ENCODE peak calls at places on chromosome 1, in ten cellular contexts. V, B, Z, X, Q, T, Y, C, H and D are unnamed samples.

GRCh38 chr1:34147301-34147700 is 17.7 kb downstream of the CSMD2 start:
- DNase-seq in Y (no peak), C (no peak), H (no peak), V (no peak), X (no peak), Q (no peak), B (no peak), T (no peak), Z (no peak), D (no peak)

GRCh38 chr1:241838831-241839365 is 9.1 kb upstream of the EXO1 start:
- DNase-seq in Q (no peak), H (no peak), C (no peak), Y (no peak), T (no peak), V (no peak), X (no peak), B (no peak), Z (no peak), D (no peak)

GRCh38 chr1:248840946-248841345 is 2.9 kb downstream of the ZNF672 start:
- DNase-seq in V (no peak), X (no peak), Q (no peak), C (no peak), Y (no peak), H (no peak), Z (no peak), B (no peak), T (no peak), D (no peak)

GRCh38 chr1:168365719-168366474 is 85.2 kb downstream of the TBX19 start:
- DNase-seq in B (no peak), X (no peak), T (no peak), H (no peak), C (no peak), Q (peak), Y (no peak), V (peak), Z (peak), D (peak)

GRCh38 chr1:234218078-234218477 is 155.2 kb upstream of the COA6 start:
- DNase-seq in H (no peak), X (no peak), Y (no peak), Q (no peak), B (no peak), V (no peak), Z (no peak), T (no peak), C (no peak), D (no peak)

GRCh38 chr1:95097426-95097825 is 19.7 kb upstream of the TLCD4 start:
- DNase-seq in T (no peak), V (no peak), X (no peak), Z (no peak), H (no peak), B (no peak), C (no peak), Y (no peak), Q (no peak), D (no peak)

GRCh38 chr1:230167419-230167852 is 100.4 kb downstream of the GALNT2 start:
- DNase-seq in B (no peak), Q (peak), X (no peak), Z (peak), Y (no peak), H (no peak), C (no peak), V (no peak), T (no peak), D (peak)

GRCh38 chr1:210397252-210397651 is 68.5 kb downstream of the HHAT start:
- DNase-seq in V (no peak), X (no peak), B (no peak), Y (no peak), Z (no peak), T (no peak), H (no peak), C (no peak), Q (no peak), D (no peak)

GRCh38 chr1:54804471-54805132 is 3.5 kb upstream of the TTC22 start:
- DNase-seq in Y (no peak), X (no peak), Q (no peak), C (no peak), V (no peak), T (no peak), Z (no peak), B (no peak), H (no peak), D (no peak)

GRCh38 chr1:198107041-198107440 is 49.8 kb upstream of the NEK7 start:
- DNase-seq in V (no peak), B (no peak), Y (no peak), H (no peak), T (no peak), Z (peak), Q (no peak), C (no peak), X (no peak), D (no peak)

GRCh38 chr1:64497484-64497883 is 27.6 kb downstream of the CACHD1 start:
- DNase-seq in B (no peak), Y (no peak), V (no peak), T (no peak), C (no peak), Z (no peak), Q (no peak), X (no peak), H (no peak), D (no peak)

GRCh38 chr1:65339866-65340483 is 30.6 kb downstream of the DNAJC6 start:
- DNase-seq in B (no peak), C (no peak), X (no peak), Z (peak), V (no peak), Q (peak), Y (no peak), T (no peak), H (no peak), D (no peak)

GRCh38 chr1:162003061-162003824 is 20.4 kb downstream of the OLFML2B start:
- DNase-seq in C (no peak), Y (peak), V (no peak), B (peak), H (no peak), Q (no peak), Z (no peak), X (no peak), T (no peak), D (peak)

GRCh38 chr1:90371106-90371813 is 345.8 kb downstream of the BARHL2 start:
- DNase-seq in X (no peak), Y (no peak), Z (no peak), C (no peak), B (no peak), T (no peak), H (no peak), Q (no peak), V (no peak), D (peak)

GRCh38 chr1:231058416-231059109 is 18.5 kb upstream of the FAM89A start:
- DNase-seq in C (no peak), Q (peak), V (no peak), Y (no peak), Z (peak), X (no peak), T (no peak), B (no peak), H (no peak), D (no peak)

GRCh38 chr1:91596474-91596873 is 95.8 kb downstream of the CDC7 start:
- DNase-seq in H (no peak), T (no peak), Y (no peak), X (no peak), V (no peak), Q (no peak), B (no peak), Z (no peak), C (no peak), D (no peak)

GRCh38 chr1:228664399-228664914 is 70.8 kb upstream of the RHOU start:
- DNase-seq in Y (peak), B (peak), Z (peak), X (peak), Q (peak), V (peak), C (no peak), H (peak), T (peak), D (peak)

GRCh38 chr1:94025383-94026340 is 95.3 kb downstream of the ABCA4 start:
- DNase-seq in B (no peak), T (no peak), H (peak), C (no peak), Y (peak), Q (peak), X (no peak), V (peak), Z (peak), D (peak)

GRCh38 chr1:152035406-152036315 is 1.1 kb downstream of the S100A11 start:
- DNase-seq in Z (peak), H (peak), B (no peak), Y (no peak), Q (no peak), V (peak), T (no peak), C (no peak), X (no peak), D (peak)

GRCh38 chr1:86052948-86053698 is 103.4 kb downstream of the COL24A1 start:
- DNase-seq in V (no peak), Z (no peak), B (no peak), C (no peak), Y (no peak), Q (no peak), X (no peak), H (no peak), T (no peak), D (no peak)

GRCh38 chr1:59446257-59446901 is 149.5 kb downstream of the FGGY start:
- DNase-seq in X (no peak), Y (no peak), Q (no peak), H (no peak), B (peak), C (no peak), V (no peak), Z (no peak), T (no peak), D (no peak)

GRCh38 chr1:32104127-32104526 is 3.7 kb upstream of the KPNA6 start:
- DNase-seq in H (no peak), V (no peak), C (no peak), X (no peak), B (no peak), Q (peak), T (no peak), Z (no peak), Y (no peak), D (no peak)

GRCh38 chr1:61141288-61142044 is 59.1 kb downstream of the NFIA start:
- DNase-seq in Q (peak), H (no peak), T (no peak), Z (peak), Y (no peak), X (no peak), V (no peak), B (no peak), C (no peak), D (peak)

GRCh38 chr1:197362871-197363270 is 94.8 kb downstream of the CRB1 start:
- DNase-seq in Z (no peak), Y (no peak), T (no peak), H (no peak), V (no peak), Q (no peak), C (no peak), B (no peak), X (no peak), D (no peak)

GRCh38 chr1:234845097-234845660 is 235.2 kb upstream of the IRF2BP2 start:
- DNase-seq in T (no peak), Q (no peak), Y (no peak), C (no peak), H (no peak), B (no peak), X (no peak), V (peak), Z (no peak), D (no peak)

GRCh38 chr1:172642970-172643369 is 15.9 kb upstream of the FASLG start:
- DNase-seq in X (no peak), V (peak), C (no peak), Y (no peak), Z (peak), Q (peak), T (no peak), H (no peak), B (no peak), D (no peak)

GRCh38 chr1:106502659-106503058 is 553.8 kb upstream of the PRMT6 start:
- DNase-seq in Q (no peak), B (no peak), V (no peak), X (no peak), Z (no peak), C (no peak), T (no peak), H (no peak), Y (no peak), D (no peak)

GRCh38 chr1:114103992-114104391 is 49.7 kb downstream of the SYT6 start:
- DNase-seq in Z (no peak), C (no peak), B (no peak), T (no peak), X (no peak), H (no peak), Q (no peak), Y (no peak), V (no peak), D (peak)

DNA sequence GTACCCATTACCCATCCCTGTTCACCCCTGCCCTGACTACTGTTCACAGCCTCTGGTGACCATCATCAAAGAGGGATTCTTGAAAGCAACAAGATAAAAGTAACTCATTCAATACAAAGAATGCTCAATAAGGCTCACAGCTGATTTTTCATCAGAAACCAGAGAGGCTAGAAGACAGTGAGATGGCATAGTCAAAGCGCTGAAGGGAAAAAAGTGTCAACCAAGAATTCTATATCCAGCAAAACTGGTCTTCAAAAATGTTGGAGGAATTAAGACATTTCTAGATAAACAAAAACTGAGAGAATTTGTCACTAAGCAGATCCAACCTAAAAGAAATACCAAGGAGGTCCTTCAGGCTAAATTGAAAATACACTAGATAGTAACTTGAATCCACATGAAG is 27.1 kb downstream of the CSF1 start:
- DNase-seq in T (no peak), C (no peak), H (no peak), Z (no peak), V (no peak), Q (no peak), Y (no peak), B (no peak), X (no peak), D (no peak)
- H3K4me3 ChIP-seq in T (no peak), C (no peak), H (no peak), Z (no peak), V (no peak), Q (no peak), Y (no peak), B (no peak), X (no peak), D (no peak)

DNA sequence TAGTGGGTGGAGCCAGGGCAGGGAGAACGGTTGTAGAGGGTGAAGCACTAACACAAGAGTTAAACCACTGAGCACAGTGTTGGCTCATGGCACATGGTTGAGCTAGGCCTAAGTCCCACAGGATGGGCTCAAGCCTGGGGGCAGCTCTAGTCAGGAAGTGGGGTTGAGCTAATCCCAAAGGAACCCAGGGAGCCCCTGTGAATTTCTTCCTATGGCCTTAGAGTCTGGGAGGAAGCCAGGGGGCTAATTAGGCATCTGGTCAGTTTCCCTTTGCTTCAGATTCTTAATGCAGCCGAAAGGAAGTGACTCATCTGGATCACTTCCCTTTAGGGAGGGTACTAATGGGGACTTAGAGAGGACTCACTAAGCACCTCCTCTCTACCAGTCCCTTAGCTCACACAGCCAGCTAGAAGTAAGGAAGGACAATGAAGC is 10.1 kb downstream of the CFAP45 start:
- DNase-seq in H (no peak), C (no peak), V (no peak), Y (peak), Z (peak), T (peak), X (no peak), Q (no peak), B (no peak), D (peak)
- TF ChIP-seq POLR2A in H (no peak), C (no peak), V (no peak), Y (no peak), Z (no peak), T (peak), X (no peak), Q (no peak), B (peak), D (no peak)

DNA sequence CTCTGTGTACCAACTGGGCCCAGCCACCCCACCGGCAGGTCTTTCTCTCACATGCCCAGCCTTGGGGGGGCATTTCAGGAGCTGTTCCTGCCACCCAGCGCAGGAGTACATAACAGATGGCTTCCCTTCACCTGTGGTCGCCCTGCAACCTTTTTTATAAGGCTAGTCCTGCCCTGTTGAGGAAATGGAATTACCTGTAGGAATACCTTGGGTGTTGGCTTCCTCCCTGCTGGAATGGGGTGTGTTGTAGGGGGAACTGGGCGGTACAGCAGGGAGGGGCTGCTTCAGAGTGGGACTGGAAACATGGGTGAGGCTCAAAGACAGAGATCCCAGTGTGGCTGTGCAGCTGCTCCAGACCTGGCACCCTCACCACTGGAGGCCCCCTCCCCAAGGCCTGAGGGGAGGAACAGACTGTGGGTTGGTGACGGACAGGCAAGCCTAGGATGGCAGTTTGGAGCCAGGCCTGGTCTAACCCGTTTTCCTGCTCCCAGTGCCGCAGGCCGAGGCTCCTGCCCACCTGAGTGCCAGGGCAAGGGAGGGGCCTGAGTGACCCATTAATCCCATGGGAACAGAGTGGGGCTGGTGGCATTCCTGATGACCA is 4.4 kb downstream of the EFNA3 start:
- DNase-seq in Y (no peak), C (no peak), X (no peak), Z (no peak), Q (no peak), B (no peak), H (peak), V (no peak), T (no peak), D (no peak)
- H3K4me3 ChIP-seq in Y (no peak), C (peak), X (no peak), Z (no peak), Q (no peak), B (no peak), H (no peak), V (no peak), T (no peak), D (no peak)

GRCh38 chr1:246579818-246580217 is 13.6 kb downstream of the CNST start:
- DNase-seq in X (no peak), H (no peak), B (no peak), C (no peak), T (no peak), V (no peak), Y (no peak), Z (no peak), Q (no peak), D (no peak)

GRCh38 chr1:246577720-246578106 is 11.5 kb downstream of the CNST start:
- DNase-seq in Z (no peak), B (no peak), C (no peak), H (no peak), T (no peak), Q (no peak), Y (no peak), V (no peak), X (no peak), D (no peak)

GRCh38 chr1:246582301-246583055 is 16.2 kb downstream of the CNST start:
- DNase-seq in C (no peak), V (peak), Q (peak), Y (no peak), H (no peak), Z (no peak), X (no peak), B (no peak), T (no peak), D (no peak)

GRCh38 chr1:246583056-246583440 is 16.8 kb downstream of the CNST start:
- DNase-seq in Y (no peak), Q (no peak), T (no peak), Z (no peak), X (no peak), V (no peak), H (no peak), B (no peak), C (no peak), D (no peak)

DNA sequence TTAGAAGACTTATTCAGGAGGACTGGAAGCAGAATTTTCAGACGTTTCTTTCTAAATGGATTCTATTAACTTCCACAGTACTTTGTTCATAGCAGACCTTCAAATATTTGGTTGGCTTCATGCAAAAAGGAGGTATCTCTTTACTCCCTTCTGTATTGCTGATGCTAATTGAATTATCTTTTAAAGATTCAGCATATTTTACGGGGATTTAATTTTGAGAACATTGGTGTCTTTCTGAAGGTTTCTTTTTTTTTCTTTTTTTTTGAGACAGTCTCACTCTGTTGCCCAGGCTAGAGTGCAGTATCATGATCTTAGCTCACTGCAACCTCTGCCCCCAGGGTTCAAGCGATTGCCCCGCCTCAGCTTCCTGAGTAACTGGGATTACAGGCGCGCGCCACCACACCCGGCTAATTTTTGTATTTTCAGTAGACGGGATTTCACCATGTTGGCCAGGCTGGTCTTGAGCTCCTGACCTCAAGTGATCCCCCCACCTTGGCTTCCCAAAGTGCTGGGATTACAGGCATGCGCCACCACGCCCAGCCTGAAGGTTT is 14.3 kb downstream of the CNST start:
- DNase-seq in Q (no peak), T (no peak), C (no peak), Y (no peak), Z (no peak), V (no peak), B (no peak), H (no peak), X (no peak), D (no peak)
- TF ChIP-seq POLR2A in Q (no peak), T (no peak), C (no peak), Y (no peak), Z (no peak), V (no peak), B (no peak), H (no peak), X (no peak), D (no peak)

GRCh38 chr1:225999912-226000337 is 782 bp upstream of the SDE2 start:
- DNase-seq in X (no peak), C (no peak), V (no peak), B (no peak), Q (peak), T (no peak), H (no peak), Y (no peak), Z (no peak), D (no peak)
- H3K4me3 ChIP-seq in X (peak), C (peak), V (no peak), B (peak), Q (peak), T (peak), H (peak), Y (peak), Z (peak), D (peak)